ENCODE peak calls at places on chromosome 17, in seven cellular contexts. One of them, this sample, is unnamed.

GRCh38 chr17:57948555-57949420 is 6.4 kb downstream of the CUEDC1 start:
- DNase-seq in hypothalamus: no peak
- DNase-seq in ureter: no peak
- DNase-seq in activated T-helper 1 cell treated with anti-CD3 and anti-CD28 coated beads, Interleukin-12 subunit alpha, Interleukin-12 subunit beta, Interleukin-2, Interleukin-4 antibody, amounts not matched to agents 30 ng/mL and 10 ng/mL and 1 ng/mL, durations not matched to agents 14 hours and 24 hours and 36 hours: no peak
- DNase-seq in Panc1: no peak
- DNase-seq in RPMI7951: peak; percentile 99
- DNase-seq in left colon: no peak
- DNase-seq in this sample: no peak

GRCh38 chr17:78672880-78673371 is 95.7 kb upstream of the DNAH17 start:
- DNase-seq in hypothalamus: no peak
- DNase-seq in ureter: no peak
- DNase-seq in activated T-helper 1 cell treated with anti-CD3 and anti-CD28 coated beads, Interleukin-12 subunit alpha, Interleukin-12 subunit beta, Interleukin-2, Interleukin-4 antibody, amounts not matched to agents 30 ng/mL and 10 ng/mL and 1 ng/mL, durations not matched to agents 14 hours and 24 hours and 36 hours: no peak
- DNase-seq in Panc1: no peak
- DNase-seq in RPMI7951: peak; percentile 71
- DNase-seq in left colon: no peak
- DNase-seq in this sample: no peak

GRCh38 chr17:72749119-72749572 is 343.3 kb downstream of the SLC39A11 start:
- DNase-seq in hypothalamus: no peak
- DNase-seq in ureter: no peak
- DNase-seq in activated T-helper 1 cell treated with anti-CD3 and anti-CD28 coated beads, Interleukin-12 subunit alpha, Interleukin-12 subunit beta, Interleukin-2, Interleukin-4 antibody, amounts not matched to agents 30 ng/mL and 10 ng/mL and 1 ng/mL, durations not matched to agents 14 hours and 24 hours and 36 hours: no peak
- DNase-seq in Panc1: no peak
- DNase-seq in RPMI7951: no peak
- DNase-seq in left colon: peak; percentile 62
- DNase-seq in this sample: no peak

GRCh38 chr17:31371511-31372097 is 19.9 kb upstream of the RAB11FIP4 start:
- DNase-seq in hypothalamus: no peak
- DNase-seq in ureter: no peak
- DNase-seq in activated T-helper 1 cell treated with anti-CD3 and anti-CD28 coated beads, Interleukin-12 subunit alpha, Interleukin-12 subunit beta, Interleukin-2, Interleukin-4 antibody, amounts not matched to agents 30 ng/mL and 10 ng/mL and 1 ng/mL, durations not matched to agents 14 hours and 24 hours and 36 hours: no peak
- DNase-seq in Panc1: no peak
- DNase-seq in RPMI7951: peak; percentile 54
- DNase-seq in left colon: no peak
- DNase-seq in this sample: no peak

GRCh38 chr17:68020451-68020779 is 15.1 kb upstream of the KPNA2 start:
- DNase-seq in hypothalamus: no peak
- DNase-seq in ureter: no peak
- DNase-seq in activated T-helper 1 cell treated with anti-CD3 and anti-CD28 coated beads, Interleukin-12 subunit alpha, Interleukin-12 subunit beta, Interleukin-2, Interleukin-4 antibody, amounts not matched to agents 30 ng/mL and 10 ng/mL and 1 ng/mL, durations not matched to agents 14 hours and 24 hours and 36 hours: no peak
- DNase-seq in Panc1: no peak
- DNase-seq in RPMI7951: no peak
- DNase-seq in left colon: no peak
- DNase-seq in this sample: no peak

GRCh38 chr17:49216953-49217650 is 6.6 kb downstream of the ABI3 start:
- DNase-seq in hypothalamus: no peak
- DNase-seq in ureter: no peak
- DNase-seq in activated T-helper 1 cell treated with anti-CD3 and anti-CD28 coated beads, Interleukin-12 subunit alpha, Interleukin-12 subunit beta, Interleukin-2, Interleukin-4 antibody, amounts not matched to agents 30 ng/mL and 10 ng/mL and 1 ng/mL, durations not matched to agents 14 hours and 24 hours and 36 hours: no peak
- DNase-seq in Panc1: no peak
- DNase-seq in RPMI7951: no peak
- DNase-seq in left colon: peak; percentile 67
- DNase-seq in this sample: no peak

GRCh38 chr17:298791-299450 is 53.7 kb downstream of the RPH3AL start:
- DNase-seq in hypothalamus: no peak
- DNase-seq in ureter: no peak
- DNase-seq in activated T-helper 1 cell treated with anti-CD3 and anti-CD28 coated beads, Interleukin-12 subunit alpha, Interleukin-12 subunit beta, Interleukin-2, Interleukin-4 antibody, amounts not matched to agents 30 ng/mL and 10 ng/mL and 1 ng/mL, durations not matched to agents 14 hours and 24 hours and 36 hours: no peak
- DNase-seq in Panc1: no peak
- DNase-seq in RPMI7951: no peak
- DNase-seq in left colon: no peak
- DNase-seq in this sample: no peak

GRCh38 chr17:49588726-49589555 is 13.3 kb downstream of the NXPH3 start:
- DNase-seq in hypothalamus: no peak
- DNase-seq in ureter: no peak
- DNase-seq in activated T-helper 1 cell treated with anti-CD3 and anti-CD28 coated beads, Interleukin-12 subunit alpha, Interleukin-12 subunit beta, Interleukin-2, Interleukin-4 antibody, amounts not matched to agents 30 ng/mL and 10 ng/mL and 1 ng/mL, durations not matched to agents 14 hours and 24 hours and 36 hours: no peak
- DNase-seq in Panc1: no peak
- DNase-seq in RPMI7951: peak; percentile 36
- DNase-seq in left colon: no peak
- DNase-seq in this sample: no peak

GRCh38 chr17:74892974-74893911 is at the start of gene FADS6:
- DNase-seq in hypothalamus: no peak
- DNase-seq in ureter: no peak
- DNase-seq in activated T-helper 1 cell treated with anti-CD3 and anti-CD28 coated beads, Interleukin-12 subunit alpha, Interleukin-12 subunit beta, Interleukin-2, Interleukin-4 antibody, amounts not matched to agents 30 ng/mL and 10 ng/mL and 1 ng/mL, durations not matched to agents 14 hours and 24 hours and 36 hours: no peak
- DNase-seq in Panc1: no peak
- DNase-seq in RPMI7951: no peak
- DNase-seq in left colon: peak; percentile 41
- DNase-seq in this sample: no peak

GRCh38 chr17:56203430-56203829 is 50.2 kb downstream of the ANKFN1 start:
- DNase-seq in hypothalamus: no peak
- DNase-seq in ureter: no peak
- DNase-seq in activated T-helper 1 cell treated with anti-CD3 and anti-CD28 coated beads, Interleukin-12 subunit alpha, Interleukin-12 subunit beta, Interleukin-2, Interleukin-4 antibody, amounts not matched to agents 30 ng/mL and 10 ng/mL and 1 ng/mL, durations not matched to agents 14 hours and 24 hours and 36 hours: no peak
- DNase-seq in Panc1: no peak
- DNase-seq in RPMI7951: peak; percentile 88
- DNase-seq in left colon: no peak
- DNase-seq in this sample: no peak

GRCh38 chr17:14791221-14791620 is 473.9 kb downstream of the PMP22 start:
- DNase-seq in hypothalamus: no peak
- DNase-seq in ureter: no peak
- DNase-seq in activated T-helper 1 cell treated with anti-CD3 and anti-CD28 coated beads, Interleukin-12 subunit alpha, Interleukin-12 subunit beta, Interleukin-2, Interleukin-4 antibody, amounts not matched to agents 30 ng/mL and 10 ng/mL and 1 ng/mL, durations not matched to agents 14 hours and 24 hours and 36 hours: no peak
- DNase-seq in Panc1: no peak
- DNase-seq in RPMI7951: no peak
- DNase-seq in left colon: no peak
- DNase-seq in this sample: no peak

GRCh38 chr17:28317099-28317964 is 1.7 kb upstream of the TMEM97 start:
- DNase-seq in hypothalamus: no peak
- DNase-seq in ureter: no peak
- DNase-seq in activated T-helper 1 cell treated with anti-CD3 and anti-CD28 coated beads, Interleukin-12 subunit alpha, Interleukin-12 subunit beta, Interleukin-2, Interleukin-4 antibody, amounts not matched to agents 30 ng/mL and 10 ng/mL and 1 ng/mL, durations not matched to agents 14 hours and 24 hours and 36 hours: no peak
- DNase-seq in Panc1: no peak
- DNase-seq in RPMI7951: no peak
- DNase-seq in left colon: no peak
- DNase-seq in this sample: no peak